ENCODE peak calls at places on chromosomes 2 and 18, in five cellular contexts. Q is mammary epithelial cell, T is DND-41, K is PC-3, O is hepatocyte. N is an unnamed sample.

GRCh38 chr18:23228102-23229051 is 93.1 kb downstream of the CABLES1 start:
- DNase-seq in Q (no peak), T (no peak), K (peak), O (no peak), N (peak)

GRCh38 chr2:98912957-98913915 is 22.8 kb downstream of the CRACDL start:
- DNase-seq in Q (peak), T (no peak), K (peak), O (no peak), N (peak)

GRCh38 chr18:49609416-49610284 is 47.8 kb downstream of the LIPG start:
- DNase-seq in Q (peak), T (no peak), K (peak), O (no peak), N (peak)

GRCh38 chr2:106863387-106863786 is 22.6 kb downstream of the ST6GAL2 start:
- DNase-seq in Q (no peak), T (no peak), K (peak), O (peak), N (peak)

GRCh38 chr2:76445880-76446279 is 735.2 kb upstream of the GCFC2 start:
- DNase-seq in Q (no peak), T (no peak), K (no peak), O (no peak), N (no peak)

GRCh38 chr2:138536740-138537139 is 35.2 kb downstream of the SPOPL start:
- DNase-seq in Q (no peak), T (no peak), K (no peak), O (no peak), N (no peak)

GRCh38 chr2:237665713-237666143 is 38.3 kb downstream of the LRRFIP1 start:
- DNase-seq in Q (no peak), T (no peak), K (no peak), O (no peak), N (no peak)

GRCh38 chr2:36695746-36696415 is 626 bp upstream of the VIT start:
- DNase-seq in Q (peak), T (no peak), K (peak), O (no peak), N (peak)

GRCh38 chr18:31149351-31149750 is 13.3 kb downstream of the DSC1 start:
- DNase-seq in Q (peak), T (no peak), K (no peak), O (no peak), N (no peak)

GRCh38 chr2:136243638-136244557 is 125.9 kb upstream of the CXCR4 start:
- DNase-seq in Q (no peak), T (no peak), K (no peak), O (no peak), N (no peak)
- H3K4me2 ChIP-seq in Q (no peak), T (no peak), K (no peak), O (no peak), N (no peak)

GRCh38 chr18:32749809-32750208 is 23.0 kb downstream of the KLHL14 start:
- DNase-seq in Q (no peak), T (no peak), K (no peak), O (no peak), N (no peak)

GRCh38 chr18:32753656-32754221 is 19.1 kb downstream of the KLHL14 start:
- DNase-seq in Q (no peak), T (no peak), K (no peak), O (no peak), N (no peak)

GRCh38 chr18:32754508-32755263 is 18.1 kb downstream of the KLHL14 start:
- DNase-seq in Q (no peak), T (no peak), K (no peak), O (no peak), N (no peak)

GRCh38 chr18:32750328-32750727 is 22.5 kb downstream of the KLHL14 start:
- DNase-seq in Q (no peak), T (no peak), K (no peak), O (no peak), N (no peak)
- TF ChIP-seq EZH2 in Q (no peak), T (no peak), K (no peak), O (no peak), N (no peak)

GRCh38 chr2:164898475-164898874 is 56.9 kb downstream of the SLC38A11 start:
- DNase-seq in Q (no peak), T (no peak), K (no peak), O (peak), N (peak)
- H3K4me2 ChIP-seq in Q (no peak), T (no peak), K (no peak), O (peak), N (no peak)

GRCh38 chr2:174333502-174334277 is 1.1 kb upstream of the SP9 start:
- DNase-seq in Q (no peak), T (no peak), K (no peak), O (no peak), N (no peak)
- TF ChIP-seq EZH2 in Q (peak), T (no peak), K (no peak), O (peak), N (no peak)

GRCh38 chr18:30088238-30088637 is 954.3 kb downstream of the DSC3 start:
- DNase-seq in Q (no peak), T (no peak), K (no peak), O (no peak), N (no peak)
- H3K4me2 ChIP-seq in Q (no peak), T (no peak), K (no peak), O (no peak), N (peak)

DNA sequence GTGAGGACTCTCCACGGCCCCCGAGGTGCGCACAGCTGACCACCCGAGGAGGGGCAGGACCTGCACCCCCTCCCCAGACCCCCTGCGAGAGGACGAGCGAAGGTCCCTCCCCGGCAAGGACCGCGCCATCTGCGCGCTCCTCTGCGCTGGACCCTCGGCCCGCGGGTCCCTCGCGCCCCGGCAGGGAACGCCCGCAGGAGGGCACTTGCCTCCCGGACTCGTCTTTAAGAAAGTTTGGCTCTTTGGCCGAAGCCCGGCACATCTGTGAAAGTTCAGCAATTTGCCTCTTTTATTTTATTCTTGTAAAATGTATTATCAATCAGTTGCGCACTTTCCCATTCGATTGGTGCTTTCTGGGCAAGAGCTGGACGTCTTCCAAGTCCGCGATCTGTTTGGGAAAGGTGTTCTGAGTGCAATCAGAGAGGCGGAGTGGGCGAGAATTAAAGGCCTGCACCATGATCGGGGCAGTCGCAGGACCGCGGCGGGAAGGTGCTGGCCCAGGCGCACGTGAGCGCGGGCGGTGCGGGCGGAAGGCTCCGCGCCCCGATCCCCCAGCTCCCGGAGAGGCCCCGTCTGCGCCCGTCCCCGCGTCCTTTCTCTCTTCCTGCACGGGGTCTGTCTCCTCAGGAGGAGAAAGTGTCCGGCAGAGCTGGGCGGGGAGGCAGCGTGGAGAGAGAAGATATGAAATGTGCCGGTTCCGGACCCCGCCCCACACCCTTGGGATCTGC is 1.6 kb upstream of the ALKAL2 start:
- DNase-seq in Q (peak), T (no peak), K (peak), O (peak), N (peak)
- TF ChIP-seq EZH2 in Q (peak), T (no peak), K (peak), O (peak), N (no peak)

DNA sequence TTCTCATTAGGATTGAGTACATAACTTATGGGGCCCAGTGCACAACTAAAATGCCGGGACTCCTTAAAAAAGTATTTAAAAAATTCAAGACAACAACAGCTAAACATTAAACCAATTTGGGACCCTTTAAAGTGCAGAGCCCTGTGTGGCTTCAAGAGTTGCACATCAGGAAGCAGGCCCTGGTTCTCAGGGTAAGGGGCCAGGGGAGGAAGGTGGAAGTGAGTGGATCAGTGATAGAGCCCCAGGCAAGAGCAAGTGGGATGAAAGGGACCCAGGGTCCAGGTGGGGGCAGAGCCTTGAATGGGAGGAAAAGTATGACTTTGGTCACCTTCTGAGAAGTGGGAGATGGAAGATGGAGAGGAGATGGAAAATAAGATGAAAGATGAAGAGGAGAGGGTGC is 2.3 kb upstream of the FHOD3 start:
- DNase-seq in Q (no peak), T (no peak), K (no peak), O (no peak), N (no peak)
- H3K4me2 ChIP-seq in Q (no peak), T (no peak), K (no peak), O (no peak), N (no peak)

DNA sequence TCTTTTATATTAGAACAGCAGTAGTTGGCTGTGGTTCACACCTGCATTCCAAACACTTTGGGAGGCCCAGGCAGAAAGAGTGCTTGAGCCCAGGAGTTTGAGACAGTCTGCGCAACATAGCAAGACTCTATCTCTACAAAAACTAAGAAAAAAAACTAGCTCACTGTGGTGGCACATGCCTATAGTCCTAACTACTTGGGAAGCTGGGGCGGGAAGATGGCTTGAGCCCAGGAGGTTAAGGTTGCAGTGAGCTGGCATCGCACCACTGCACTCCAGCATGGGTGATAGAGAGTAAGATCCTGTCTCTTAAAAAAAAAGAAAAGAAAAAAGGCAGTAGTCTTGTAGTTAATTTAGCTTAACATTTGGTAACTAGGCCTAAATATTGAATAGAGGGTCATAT is 136.6 kb downstream of the AGPS start:
- DNase-seq in Q (no peak), T (no peak), K (no peak), O (no peak), N (no peak)
- TF ChIP-seq EZH2 in Q (no peak), T (no peak), K (no peak), O (no peak), N (no peak)

GRCh38 chr2:209508255-209508654 is 84.4 kb downstream of the MAP2 start:
- DNase-seq in Q (no peak), T (no peak), K (no peak), O (no peak), N (no peak)
- H3K4me2 ChIP-seq in Q (no peak), T (no peak), K (no peak), O (peak), N (peak)

DNA sequence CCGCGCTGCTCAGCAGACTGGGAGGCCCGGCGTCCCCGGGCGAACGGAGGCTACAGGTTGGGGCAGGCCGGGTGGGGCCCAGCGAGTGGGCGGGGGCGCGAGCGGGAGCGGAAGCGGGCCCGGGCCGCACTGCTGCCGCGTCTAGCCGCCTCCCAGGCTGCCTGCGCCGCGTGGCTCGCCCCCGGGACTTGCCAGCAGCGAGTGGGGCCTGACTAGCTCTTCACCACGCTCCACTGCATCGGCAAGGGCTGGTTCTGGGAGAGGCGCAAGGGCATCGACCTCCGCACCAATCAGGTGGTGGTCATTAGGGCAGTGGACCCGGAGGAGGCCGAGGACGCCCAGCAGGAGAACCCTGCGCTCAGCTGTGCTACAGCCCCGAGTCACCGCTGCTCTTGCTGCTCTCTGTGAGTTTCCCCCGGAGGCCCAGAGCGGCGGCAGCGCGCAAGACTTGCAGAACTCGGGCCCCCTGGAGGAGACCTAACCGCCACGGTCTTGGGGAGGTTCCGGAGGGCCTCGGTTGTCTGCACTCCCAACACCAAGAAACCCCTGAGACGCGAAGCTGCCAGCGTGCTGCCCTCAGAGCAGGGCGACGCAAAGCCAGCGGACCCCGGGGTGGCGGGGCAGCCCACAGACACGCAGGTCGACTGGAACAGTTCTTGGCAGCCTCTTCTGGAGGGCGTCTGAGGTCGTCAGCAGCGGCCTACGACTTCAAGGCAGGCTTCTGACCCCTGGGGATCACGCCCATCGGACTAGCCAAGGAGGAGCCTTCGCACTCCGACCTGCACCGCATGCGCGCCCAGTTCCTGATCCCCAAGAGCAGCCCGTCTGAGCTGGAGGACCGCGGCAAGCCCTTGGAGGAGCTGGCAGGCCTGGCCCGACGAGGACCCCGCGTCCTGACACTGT is 27.2 kb upstream of the PTPN2 start:
- DNase-seq in Q (no peak), T (no peak), K (no peak), O (peak), N (peak)
- TF ChIP-seq EZH2 in Q (no peak), T (no peak), K (no peak), O (no peak), N (no peak)